ENCODE peak calls at places on chromosomes 6 and 20, in six cellular contexts. O is ovary, X is iPS-NIHi11, K is PC-3, H is NCI-H1105, G is GM12878. D is an unnamed sample.

GRCh38 chr6:167696261-167696660 is 130.4 kb upstream of the AFDN start:
- DNase-seq in H (no peak), O (no peak), G (no peak), K (no peak), X (no peak), D (no peak)

GRCh38 chr6:142900467-142900961 is 44.5 kb downstream of the HIVEP2 start:
- DNase-seq in O (peak), X (no peak), H (no peak), K (no peak), G (no peak), D (no peak)

GRCh38 chr6:155591741-155592140 is 136.1 kb upstream of the NOX3 start:
- DNase-seq in G (no peak), K (no peak), X (no peak), O (no peak), H (no peak), D (no peak)

GRCh38 chr6:160929831-160930230 is 61.7 kb upstream of the MAP3K4 start:
- DNase-seq in H (no peak), G (no peak), O (no peak), X (no peak), K (no peak), D (no peak)

GRCh38 chr6:137056121-137056880 is 11.5 kb upstream of the IL20RA start:
- DNase-seq in K (peak), H (no peak), O (no peak), G (no peak), X (no peak), D (peak)

GRCh38 chr6:166839569-166839968 is 116.8 kb downstream of the RNASET2 start:
- DNase-seq in H (no peak), X (no peak), K (no peak), O (no peak), G (no peak), D (no peak)

GRCh38 chr6:127459231-127459641 is at the start of gene KIAA0408:
- DNase-seq in O (peak), G (no peak), H (no peak), K (peak), X (peak), D (peak)

GRCh38 chr6:139888691-139889122 is 514.3 kb upstream of the CITED2 start:
- DNase-seq in O (no peak), G (no peak), K (no peak), X (peak), H (no peak), D (no peak)

GRCh38 chr20:57672164-57672563 is 37.7 kb downstream of the PMEPA1 start:
- DNase-seq in X (no peak), G (no peak), H (peak), K (no peak), O (peak), D (no peak)

GRCh38 chr20:50472693-50473610 is 37.2 kb upstream of the PTPN1 start:
- DNase-seq in K (no peak), X (no peak), G (no peak), H (no peak), O (no peak), D (no peak)

GRCh38 chr6:162090734-162091133 is 636.8 kb downstream of the PRKN start:
- DNase-seq in G (no peak), O (no peak), K (no peak), X (no peak), H (no peak), D (peak)

GRCh38 chr20:52230406-52230805 is 38.8 kb upstream of the ZFP64 start:
- DNase-seq in K (no peak), O (no peak), X (no peak), G (no peak), H (peak), D (no peak)

GRCh38 chr6:105981002-105981887 is 104.9 kb upstream of the PRDM1 start:
- DNase-seq in X (peak), G (no peak), K (no peak), O (peak), H (no peak), D (no peak)